ENCODE peak calls at places on chromosomes 4 and X, in five cellular contexts. C, E, P, B and Q are unnamed samples.

GRCh38 chr4:122874194-122874593 is 47.6 kb downstream of the FGF2 start:
- DNase-seq in C (no peak), E (peak; percentile 83), P (no peak), B (peak; percentile 62), Q (peak; percentile 78)

GRCh38 chrX:128846385-128846784 is 676.9 kb downstream of the SMARCA1 start:
- DNase-seq in C (no peak), E (no peak), P (no peak), B (no peak), Q (no peak)

GRCh38 chr4:79198886-79199591 is 126.8 kb downstream of the NAA11 start:
- DNase-seq in C (no peak), E (no peak), P (no peak), B (no peak), Q (no peak)

GRCh38 chrX:124388562-124388961 is 42.2 kb downstream of the SH2D1A start:
- DNase-seq in C (peak; percentile 18), E (peak; percentile 34), P (peak; percentile 38), B (no peak), Q (peak; percentile 60)

GRCh38 chr4:107148922-107149321 is 112.8 kb upstream of the DKK2 start:
- DNase-seq in C (no peak), E (no peak), P (no peak), B (no peak), Q (no peak)

GRCh38 chr4:95556460-95556859 is 7.7 kb upstream of the UNC5C start:
- DNase-seq in C (no peak), E (peak; percentile 78), P (no peak), B (no peak), Q (peak; percentile 81)

GRCh38 chr4:76694056-76694455 is 203.9 kb downstream of the SOWAHB start:
- DNase-seq in C (no peak), E (peak; percentile 32), P (no peak), B (no peak), Q (peak; percentile 35)

GRCh38 chr4:57151481-57151880 is 41.3 kb upstream of the IGFBP7 start:
- DNase-seq in C (no peak), E (peak; percentile 84), P (no peak), B (no peak), Q (peak; percentile 88)

GRCh38 chr4:173506780-173507211 is 23.2 kb downstream of the HAND2 start:
- DNase-seq in C (no peak), E (no peak), P (no peak), B (no peak), Q (no peak)

GRCh38 chr4:140515423-140515822 is 8.5 kb upstream of the ELMOD2 start:
- DNase-seq in C (no peak), E (no peak), P (no peak), B (no peak), Q (no peak)

GRCh38 chr4:119303587-119304305 is 18.2 kb downstream of the FABP2 start:
- DNase-seq in C (no peak), E (peak; percentile 19), P (no peak), B (no peak), Q (peak; percentile 68)

GRCh38 chr4:945274-946102 is 13.2 kb downstream of the TMEM175 start:
- DNase-seq in C (no peak), E (no peak), P (no peak), B (no peak), Q (no peak)

GRCh38 chr4:78298618-78299017 is 241.5 kb downstream of the FRAS1 start:
- DNase-seq in C (no peak), E (peak; percentile 77), P (no peak), B (no peak), Q (peak; percentile 39)

GRCh38 chr4:34893382-34893781 is 1350.9 kb downstream of the ARAP2 start:
- DNase-seq in C (no peak), E (no peak), P (no peak), B (no peak), Q (no peak)

GRCh38 chr4:151690164-151690856 is 70.5 kb downstream of the GATB start:
- DNase-seq in C (no peak), E (no peak), P (no peak), B (peak; percentile 29), Q (no peak)

GRCh38 chr4:10320130-10320529 is 137.1 kb downstream of the ZNF518B start:
- DNase-seq in C (no peak), E (no peak), P (no peak), B (no peak), Q (no peak)

GRCh38 chr4:7872264-7872771 is 67.3 kb downstream of the AFAP1 start:
- DNase-seq in C (no peak), E (peak; percentile 87), P (peak; percentile 82), B (peak; percentile 86), Q (peak; percentile 78)

GRCh38 chrX:24245201-24245600 is 68.7 kb downstream of the SUPT20HL2 start:
- DNase-seq in C (peak; percentile 52), E (peak; percentile 77), P (no peak), B (peak; percentile 27), Q (peak; percentile 79)

GRCh38 chr4:78864405-78865024 is 74.7 kb downstream of the PAQR3 start:
- DNase-seq in C (peak; percentile 18), E (peak; percentile 80), P (no peak), B (peak; percentile 38), Q (peak; percentile 83)

GRCh38 chr4:176063718-176064117 is 1.9 kb upstream of the WDR17 start:
- DNase-seq in C (no peak), E (no peak), P (no peak), B (no peak), Q (no peak)

GRCh38 chr4:52096048-52096447 is 44.9 kb downstream of the SPATA18 start:
- DNase-seq in C (no peak), E (peak; percentile 87), P (no peak), B (no peak), Q (peak; percentile 77)

GRCh38 chrX:68703369-68703768 is 55.9 kb downstream of the STARD8 start:
- DNase-seq in C (no peak), E (no peak), P (no peak), B (no peak), Q (no peak)

GRCh38 chr4:139890810-139891209 is 225.2 kb downstream of the MGST2 start:
- DNase-seq in C (no peak), E (peak; percentile 95), P (no peak), B (no peak), Q (peak; percentile 86)

GRCh38 chr4:54073481-54073880 is 9.1 kb upstream of the CHIC2 start:
- DNase-seq in C (no peak), E (peak; percentile 65), P (no peak), B (no peak), Q (peak; percentile 50)

GRCh38 chr4:158599150-158599549 is 72.5 kb downstream of the C4orf46 start:
- DNase-seq in C (no peak), E (no peak), P (no peak), B (no peak), Q (no peak)

GRCh38 chr4:151658959-151659593 is 101.7 kb downstream of the GATB start:
- DNase-seq in C (no peak), E (no peak), P (no peak), B (peak; percentile 31), Q (no peak)

GRCh38 chrX:85561216-85561615 is 181.8 kb upstream of the POF1B start:
- DNase-seq in C (no peak), E (no peak), P (no peak), B (no peak), Q (no peak)

GRCh38 chrX:21944136-21944615 is 3.7 kb downstream of the SMS start:
- DNase-seq in C (no peak), E (peak; percentile 65), P (no peak), B (no peak), Q (peak; percentile 56)

GRCh38 chrX:16930392-16930791 is 16.1 kb upstream of the REPS2 start:
- DNase-seq in C (no peak), E (no peak), P (no peak), B (no peak), Q (no peak)

GRCh38 chr4:135372131-135372530 is 1170.5 kb upstream of the PABPC4L start:
- DNase-seq in C (no peak), E (no peak), P (no peak), B (no peak), Q (no peak)

GRCh38 chr4:135368826-135369225 is 1167.2 kb upstream of the PABPC4L start:
- DNase-seq in C (no peak), E (no peak), P (no peak), B (peak; percentile 4), Q (no peak)

DNA sequence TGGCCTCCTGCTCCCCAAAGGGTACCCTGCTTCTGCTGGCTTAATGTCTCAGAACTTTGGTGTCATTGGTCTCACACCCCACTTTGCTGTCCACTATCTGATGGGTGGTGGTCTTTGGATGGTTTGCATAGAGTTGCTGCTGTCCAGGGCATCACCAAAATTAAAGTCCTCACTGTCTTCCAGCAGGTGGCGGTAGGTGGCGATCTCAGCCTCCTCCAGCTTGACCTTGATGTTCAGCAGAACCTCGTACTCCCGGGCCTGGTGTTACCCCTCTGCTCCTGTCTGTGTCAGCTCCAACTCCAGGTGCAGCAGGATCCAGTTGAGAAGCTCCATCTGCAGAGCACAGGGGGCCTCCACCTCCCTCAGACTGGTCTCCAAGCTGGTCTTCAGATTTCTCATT is 1169.5 kb upstream of the PABPC4L start:
- DNase-seq in C (no peak), E (no peak), P (peak; percentile 24), B (no peak), Q (peak; percentile 21)
- TF ChIP-seq CTCF in C (no peak), E (no peak), P (peak; percentile 12), B (no peak), Q (no peak)

DNA sequence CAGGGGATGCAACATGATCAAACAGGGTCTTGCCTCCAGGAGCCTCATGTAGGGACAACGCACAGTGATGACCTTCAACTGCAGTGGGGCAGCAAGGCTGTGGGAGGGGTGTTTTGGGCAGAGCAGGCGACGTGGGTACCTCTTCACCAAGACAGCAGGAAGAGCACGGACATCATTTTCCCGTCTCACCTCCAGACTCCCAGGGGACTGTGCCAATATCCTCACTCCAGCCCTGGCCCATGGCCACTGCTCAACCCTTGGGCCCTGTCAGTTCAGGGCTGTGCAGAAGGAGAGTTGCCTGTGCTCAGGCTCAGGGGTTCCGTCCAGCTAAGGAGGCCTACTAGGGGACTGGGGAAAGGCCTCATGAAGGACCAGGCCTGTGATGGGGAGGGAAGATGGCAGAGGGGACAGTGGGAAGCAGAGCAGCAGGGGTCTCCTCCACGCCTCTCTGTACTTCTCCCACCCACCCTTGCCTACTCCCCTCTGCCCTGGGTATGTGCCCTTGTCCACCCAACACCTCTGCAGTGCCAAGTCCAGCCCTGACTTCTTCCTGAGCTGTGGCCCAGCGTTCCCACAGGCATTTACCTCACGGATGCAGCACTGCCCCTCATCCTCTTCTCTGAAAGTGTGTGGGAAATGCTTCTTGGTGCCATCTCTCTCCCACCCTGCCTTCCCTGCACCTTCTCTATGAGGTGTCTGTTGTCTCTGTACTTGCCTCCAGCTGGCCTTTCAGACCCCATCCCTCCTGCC is 1.4 kb downstream of the IL9R start:
- DNase-seq in C (no peak), E (no peak), P (no peak), B (no peak), Q (no peak)
- TF ChIP-seq CTCF in C (no peak), E (no peak), P (no peak), B (no peak), Q (no peak)

GRCh38 chrX:153794018-153794896 is at the start of the genes IDH3G and SSR4:
- DNase-seq in C (peak; percentile 96), E (peak; percentile 79), P (peak; percentile 95), B (peak; percentile 72), Q (peak; percentile 93)
- TF ChIP-seq CTCF in C (no peak), E (peak; percentile 16), P (no peak), B (peak; percentile 25), Q (no peak)

GRCh38 chr4:88060431-88060830 is 53.0 kb downstream of the PKD2 start:
- DNase-seq in C (no peak), E (no peak), P (no peak), B (no peak), Q (no peak)

GRCh38 chr4:88059781-88060180 is 52.3 kb downstream of the PKD2 start:
- DNase-seq in C (no peak), E (no peak), P (no peak), B (no peak), Q (no peak)

GRCh38 chr4:88054229-88054628 is 46.8 kb downstream of the PKD2 start:
- DNase-seq in C (no peak), E (no peak), P (no peak), B (peak; percentile 26), Q (no peak)

GRCh38 chr4:88058295-88058694 is 50.9 kb downstream of the PKD2 start:
- DNase-seq in C (no peak), E (no peak), P (no peak), B (no peak), Q (no peak)

GRCh38 chr4:88054909-88055308 is 47.5 kb downstream of the PKD2 start:
- DNase-seq in C (peak; percentile 17), E (peak; percentile 57), P (no peak), B (no peak), Q (peak; percentile 75)
- TF ChIP-seq CTCF in C (peak; percentile 40), E (peak; percentile 77), P (peak; percentile 7), B (peak; percentile 53), Q (peak; percentile 76)